ENCODE peak calls at places on chromosome 12, in four cellular contexts. B is lower lobe of right lung, J is fibroblast of mammary gland, Y is GM19239. L is an unnamed sample.

GRCh38 chr12:57456145-57456700 is 1.1 kb downstream of the INHBE start:
- DNase-seq in B (no peak), J (peak), Y (peak), L (no peak)

GRCh38 chr12:112684742-112685141 is 106.8 kb upstream of the RPH3A start:
- DNase-seq in B (no peak), J (no peak), Y (no peak), L (no peak)

GRCh38 chr12:107539196-107539939 is 146.2 kb upstream of the PWP1 start:
- DNase-seq in B (no peak), J (no peak), Y (no peak), L (no peak)

GRCh38 chr12:56040963-56041578 is 647 bp upstream of the RPS26 start:
- DNase-seq in B (no peak), J (no peak), Y (no peak), L (no peak)

GRCh38 chr12:106138279-106138645 is 492 bp downstream of the NUAK1 start:
- DNase-seq in B (no peak), J (no peak), Y (no peak), L (no peak)

GRCh38 chr12:46944771-46945170 is 119.0 kb upstream of the SLC38A4 start:
- DNase-seq in B (no peak), J (peak), Y (no peak), L (no peak)

GRCh38 chr12:69433653-69434052 is 36.5 kb upstream of the FRS2 start:
- DNase-seq in B (no peak), J (no peak), Y (no peak), L (no peak)

GRCh38 chr12:121803861-121804416 is at the start of gene SETD1B:
- DNase-seq in B (peak), J (peak), Y (peak), L (peak)

GRCh38 chr12:120936197-120936596 is 32.0 kb upstream of the SPPL3 start:
- DNase-seq in B (no peak), J (no peak), Y (no peak), L (no peak)

GRCh38 chr12:129163861-129164260 is 310.6 kb downstream of the GLT1D1 start:
- DNase-seq in B (no peak), J (no peak), Y (no peak), L (no peak)

GRCh38 chr12:103680591-103681065 is 93.6 kb downstream of the STAB2 start:
- DNase-seq in B (no peak), J (peak), Y (no peak), L (no peak)

GRCh38 chr12:1473418-1473817 is 121.0 kb downstream of the FBXL14 start:
- DNase-seq in B (no peak), J (no peak), Y (peak), L (no peak)

GRCh38 chr12:114703060-114703493 is 19.1 kb upstream of the TBX3 start:
- DNase-seq in B (no peak), J (no peak), Y (no peak), L (no peak)

GRCh38 chr12:80607361-80608135 is 99.9 kb upstream of the MYF6 start:
- DNase-seq in B (no peak), J (no peak), Y (no peak), L (no peak)

GRCh38 chr12:111156304-111156703 is 212.6 kb downstream of the PHETA1 start:
- DNase-seq in B (no peak), J (no peak), Y (no peak), L (no peak)

GRCh38 chr12:100114574-100114973 is 28.1 kb downstream of the BLTP3B start:
- DNase-seq in B (no peak), J (peak), Y (no peak), L (peak)

GRCh38 chr12:67276469-67276868 is 7.3 kb downstream of the CAND1 start:
- DNase-seq in B (no peak), J (no peak), Y (no peak), L (no peak)

GRCh38 chr12:5520831-5521230 is 88.9 kb downstream of the NTF3 start:
- DNase-seq in B (no peak), J (no peak), Y (no peak), L (no peak)

GRCh38 chr12:24561882-24562760 is 386.8 kb downstream of the BCAT1 start:
- DNase-seq in B (peak), J (peak), Y (peak), L (peak)

GRCh38 chr12:60172266-60172665 is 576.4 kb downstream of the SLC16A7 start:
- DNase-seq in B (no peak), J (peak), Y (no peak), L (no peak)

GRCh38 chr12:118727967-118728366 is 253.4 kb upstream of the SRRM4 start:
- DNase-seq in B (no peak), J (no peak), Y (no peak), L (no peak)

GRCh38 chr12:21906919-21907642 is 34.1 kb downstream of the ABCC9 start:
- DNase-seq in B (no peak), J (peak), Y (no peak), L (peak)

GRCh38 chr12:49279706-49280159 is 14.9 kb downstream of the TUBA1C start:
- DNase-seq in B (peak), J (no peak), Y (no peak), L (no peak)

GRCh38 chr12:107441906-107442305 is 243.7 kb upstream of the PWP1 start:
- DNase-seq in B (no peak), J (peak), Y (no peak), L (peak)

GRCh38 chr12:95943231-95943842 is at the start of gene AMDHD1:
- DNase-seq in B (peak), J (peak), Y (peak), L (peak)

GRCh38 chr12:15801770-15802393 is 12.7 kb upstream of the EPS8 start:
- DNase-seq in B (no peak), J (no peak), Y (no peak), L (no peak)